ENCODE peak calls at places on chromosomes 4 and X, in six cellular contexts. One of them, this sample, is unnamed.

GRCh38 chrX:153609917-153610833 is 11.2 kb upstream of the CCNQ start:
- DNase-seq in neural crest cell: peak
- DNase-seq in kidney tubule cell: peak
- DNase-seq in RWPE1: peak
- DNase-seq in NCI-H774: peak
- DNase-seq in AG08396: peak
- DNase-seq in this sample: peak

GRCh38 chr4:80154547-80154933 is 42.8 kb upstream of the PRDM8 start:
- DNase-seq in neural crest cell: no peak
- DNase-seq in kidney tubule cell: no peak
- DNase-seq in RWPE1: no peak
- DNase-seq in NCI-H774: no peak
- DNase-seq in AG08396: no peak
- DNase-seq in this sample: no peak

GRCh38 chr4:6229095-6229494 is 28.7 kb upstream of the JAKMIP1 start:
- DNase-seq in neural crest cell: no peak
- DNase-seq in kidney tubule cell: no peak
- DNase-seq in RWPE1: no peak
- DNase-seq in NCI-H774: peak
- DNase-seq in AG08396: no peak
- DNase-seq in this sample: no peak

GRCh38 chr4:23171971-23172370 is 479.2 kb downstream of the GBA3 start:
- DNase-seq in neural crest cell: no peak
- DNase-seq in kidney tubule cell: peak
- DNase-seq in RWPE1: no peak
- DNase-seq in NCI-H774: no peak
- DNase-seq in AG08396: no peak
- DNase-seq in this sample: peak

GRCh38 chrX:49220100-49220499 is 13.0 kb downstream of the CACNA1F start:
- DNase-seq in neural crest cell: no peak
- DNase-seq in kidney tubule cell: no peak
- DNase-seq in RWPE1: no peak
- DNase-seq in NCI-H774: no peak
- DNase-seq in AG08396: no peak
- DNase-seq in this sample: no peak

GRCh38 chrX:82677281-82677680 is 830.8 kb upstream of the POU3F4 start:
- DNase-seq in neural crest cell: no peak
- DNase-seq in kidney tubule cell: no peak
- DNase-seq in RWPE1: no peak
- DNase-seq in NCI-H774: no peak
- DNase-seq in AG08396: no peak
- DNase-seq in this sample: peak

GRCh38 chrX:3175659-3176438 is 134.6 kb downstream of the ARSF start:
- DNase-seq in neural crest cell: no peak
- DNase-seq in kidney tubule cell: peak
- DNase-seq in RWPE1: peak
- DNase-seq in NCI-H774: no peak
- DNase-seq in AG08396: no peak
- DNase-seq in this sample: peak

GRCh38 chrX:151715735-151716134 is at the start of gene FATE1:
- DNase-seq in neural crest cell: no peak
- DNase-seq in kidney tubule cell: no peak
- DNase-seq in RWPE1: no peak
- DNase-seq in NCI-H774: no peak
- DNase-seq in AG08396: no peak
- DNase-seq in this sample: no peak

GRCh38 chr4:24210332-24210902 is 320.6 kb upstream of the PPARGC1A start:
- DNase-seq in neural crest cell: no peak
- DNase-seq in kidney tubule cell: peak
- DNase-seq in RWPE1: peak
- DNase-seq in NCI-H774: no peak
- DNase-seq in AG08396: peak
- DNase-seq in this sample: peak

GRCh38 chrX:153764786-153765137 is 713 bp downstream of the PLXNB3 start:
- DNase-seq in neural crest cell: no peak
- DNase-seq in kidney tubule cell: no peak
- DNase-seq in RWPE1: no peak
- DNase-seq in NCI-H774: no peak
- DNase-seq in AG08396: no peak
- DNase-seq in this sample: no peak

This sample was measured in fibroblast of lung.